ENCODE peak calls at places on chromosome 12, in five cellular contexts. Y is kidney epithelial cell, V is GM12864, F is coronary artery, Z is brain microvascular endothelial cell. A is an unnamed sample.

GRCh38 chr12:9647825-9648700 is 21.4 kb upstream of the CLEC2D start:
- DNase-seq in V (peak), Y (peak), F (peak), Z (peak), A (peak)

GRCh38 chr12:98646165-98646764 is 1.2 kb downstream of the APAF1 start:
- DNase-seq in Y (no peak), Z (no peak), V (no peak), F (no peak), A (peak)

GRCh38 chr12:127381043-127381668 is 885.8 kb upstream of the TMEM132C start:
- DNase-seq in F (no peak), Y (no peak), Z (no peak), V (no peak), A (peak)

GRCh38 chr12:121767525-121768016 is 25.9 kb downstream of the RHOF start:
- DNase-seq in V (no peak), Z (peak), F (peak), Y (no peak), A (no peak)

GRCh38 chr12:54980341-54980740 is 4.2 kb downstream of the TESPA1 start:
- DNase-seq in F (no peak), V (no peak), Y (no peak), Z (no peak), A (no peak)

GRCh38 chr12:98227162-98227561 is 288.2 kb upstream of the TMPO start:
- DNase-seq in Z (no peak), Y (no peak), V (no peak), F (no peak), A (peak)

GRCh38 chr12:56122637-56123036 is 4.6 kb downstream of the ZC3H10 start:
- DNase-seq in V (no peak), F (no peak), Z (no peak), Y (no peak), A (no peak)

GRCh38 chr12:127592278-127592677 is 674.7 kb upstream of the TMEM132C start:
- DNase-seq in F (no peak), V (no peak), Z (no peak), Y (no peak), A (no peak)

GRCh38 chr12:93776581-93777018 is 99.4 kb downstream of the CRADD start:
- DNase-seq in Z (peak), F (no peak), V (no peak), Y (no peak), A (no peak)

GRCh38 chr12:121240484-121241202 is 30.7 kb downstream of the P2RX4 start:
- DNase-seq in Y (no peak), V (no peak), F (peak), Z (peak), A (no peak)

GRCh38 chr12:113083863-113084430 is 27.4 kb downstream of the DTX1 start:
- DNase-seq in V (no peak), F (no peak), Z (no peak), Y (no peak), A (no peak)

DNA sequence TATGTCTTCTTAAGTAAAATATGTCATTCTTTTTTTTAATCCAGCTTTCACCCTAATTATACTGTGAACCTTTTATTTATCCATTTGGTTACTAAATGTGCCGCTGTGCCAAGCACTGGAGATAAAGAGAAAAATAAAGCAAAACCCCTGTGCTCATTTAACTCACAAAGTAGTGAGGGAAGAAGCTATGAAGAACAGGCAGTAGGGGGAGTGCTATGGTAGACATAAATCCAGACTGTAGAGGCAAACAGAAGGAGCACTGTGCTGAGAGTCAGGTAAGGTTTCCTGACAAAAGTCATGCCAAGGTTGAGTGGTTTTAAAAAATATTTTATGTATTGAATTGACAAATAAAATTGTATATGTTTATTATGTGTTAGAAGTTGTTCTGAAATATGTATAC is 188.5 kb upstream of the SYT10 start:
- DNase-seq in F (no peak), Y (no peak), Z (no peak), V (no peak), A (no peak)
- TF ChIP-seq CTCF in F (no peak), Y (no peak), Z (peak), V (no peak), A (no peak)

DNA sequence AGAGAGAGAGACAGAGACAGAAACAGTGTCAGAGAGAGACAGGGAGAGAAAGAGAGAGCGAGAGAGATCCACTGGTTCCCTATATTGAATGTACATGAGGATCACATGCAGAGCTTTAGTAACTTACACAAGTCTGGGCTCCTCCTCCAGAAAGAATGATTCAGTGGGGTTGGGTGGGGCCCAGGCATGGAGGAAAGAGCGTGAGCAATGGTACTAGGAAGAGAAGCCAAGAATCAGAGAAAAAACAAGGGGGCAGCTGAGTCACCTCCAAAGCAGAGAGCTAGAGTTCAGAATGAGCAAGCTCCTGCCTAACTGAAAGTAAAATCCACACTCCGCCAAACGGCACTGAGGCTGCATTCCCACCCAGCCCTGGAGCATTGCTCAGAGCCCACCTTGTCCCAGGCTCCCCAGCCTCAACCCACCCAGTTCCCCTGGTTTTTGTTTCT is 670.1 kb upstream of the TBX3 start:
- DNase-seq in Y (peak), Z (peak), F (peak), V (no peak), A (peak)
- H3K4me3 ChIP-seq in Y (peak), Z (peak), F (peak), V (no peak), A (peak)

GRCh38 chr12:51378749-51379148 is 12.5 kb downstream of the GALNT6 start:
- DNase-seq in Z (no peak), F (no peak), Y (no peak), V (no peak), A (no peak)
- TF ChIP-seq CTCF in Z (no peak), F (no peak), Y (no peak), V (no peak), A (no peak)

DNA sequence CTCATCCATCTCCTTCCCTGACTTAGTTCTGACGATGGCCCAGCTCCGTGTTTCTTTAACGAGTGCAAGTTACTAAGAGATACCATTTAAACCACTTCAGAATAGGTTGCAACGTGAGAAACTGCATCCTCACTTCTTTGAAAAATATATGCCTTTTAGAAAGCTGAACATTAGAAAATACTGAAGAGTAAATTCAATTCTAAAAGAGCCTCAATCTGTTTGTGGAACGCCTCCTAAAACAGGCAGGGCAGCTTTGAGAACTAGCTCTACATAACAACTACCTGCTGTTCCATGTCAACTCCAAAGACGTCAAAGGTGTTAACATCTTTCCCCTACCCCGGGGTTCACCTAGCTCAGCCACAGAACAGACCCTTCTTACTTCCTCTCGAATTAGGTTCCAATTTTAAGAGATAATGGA is 3.5 kb downstream of the BHLHE41 start:
- DNase-seq in Z (no peak), F (no peak), Y (no peak), V (no peak), A (no peak)
- H3K4me3 ChIP-seq in Z (peak), F (peak), Y (peak), V (peak), A (no peak)